ENCODE peak calls at places on chromosome 18, in six cellular contexts. W, K, I, P, U and O are unnamed samples.

GRCh38 chr18:9643549-9643948 is 29.2 kb upstream of the PPP4R1 start:
- DNase-seq in K (no peak), U (peak), P (no peak), W (peak), I (no peak), O (peak)

GRCh38 chr18:70781860-70782453 is 493.1 kb downstream of the SOCS6 start:
- DNase-seq in U (peak), I (peak), K (peak), P (peak), W (peak), O (peak)

GRCh38 chr18:61129001-61129400 is 204.2 kb upstream of the CDH20 start:
- DNase-seq in P (no peak), U (no peak), K (no peak), W (peak), I (no peak), O (no peak)

GRCh38 chr18:48022021-48022420 is 91.6 kb upstream of the SMAD2 start:
- DNase-seq in P (no peak), U (no peak), W (no peak), I (no peak), K (no peak), O (no peak)

GRCh38 chr18:54806526-54806925 is 21.8 kb upstream of the RAB27B start:
- DNase-seq in W (no peak), K (no peak), P (no peak), I (no peak), U (no peak), O (peak)

GRCh38 chr18:8673276-8674209 is 31.8 kb upstream of the MTCL1 start:
- DNase-seq in K (no peak), W (no peak), U (no peak), I (no peak), P (no peak), O (no peak)

GRCh38 chr18:63366270-63366990 is 576 bp downstream of the KDSR start:
- DNase-seq in P (no peak), K (peak), U (peak), W (peak), I (peak), O (peak)

GRCh38 chr18:3597159-3597977 is 147.4 kb downstream of the TGIF1 start:
- DNase-seq in K (no peak), I (no peak), U (no peak), P (no peak), W (no peak), O (no peak)

GRCh38 chr18:58105206-58105907 is 61.3 kb downstream of the NEDD4L start:
- DNase-seq in U (no peak), W (peak), K (no peak), P (no peak), I (no peak), O (no peak)

GRCh38 chr18:70380915-70381896 is 92.4 kb downstream of the SOCS6 start:
- DNase-seq in I (no peak), U (no peak), P (no peak), W (no peak), K (peak), O (no peak)

GRCh38 chr18:33446604-33447003 is 6.1 kb upstream of the CCDC178 start:
- DNase-seq in U (no peak), P (no peak), K (no peak), W (no peak), I (no peak), O (no peak)

GRCh38 chr18:24019641-24020331 is 5.2 kb downstream of the TTC39C start:
- DNase-seq in U (no peak), K (peak), P (peak), W (no peak), I (no peak), O (no peak)

GRCh38 chr18:67778016-67778415 is 261.5 kb upstream of the DSEL start:
- DNase-seq in P (no peak), U (no peak), W (no peak), I (no peak), K (no peak), O (no peak)

GRCh38 chr18:3151379-3152264 is 68.1 kb downstream of the MYOM1 start:
- DNase-seq in U (no peak), I (no peak), K (no peak), P (peak), W (peak), O (peak)

GRCh38 chr18:58507881-58508280 is 121.0 kb downstream of the ALPK2 start:
- DNase-seq in I (no peak), W (no peak), K (no peak), P (no peak), U (no peak), O (no peak)

GRCh38 chr18:60003610-60004185 is 103.9 kb downstream of the PMAIP1 start:
- DNase-seq in P (no peak), W (no peak), K (no peak), I (no peak), U (no peak), O (no peak)

GRCh38 chr18:41484069-41484468 is 471.0 kb upstream of the PIK3C3 start:
- DNase-seq in P (no peak), U (no peak), I (no peak), W (no peak), K (no peak), O (no peak)

GRCh38 chr18:62420513-62421209 is 95.6 kb downstream of the TNFRSF11A start:
- DNase-seq in P (peak), W (peak), I (peak), K (peak), U (no peak), O (no peak)